ENCODE peak calls at places on chromosomes 7 and 10, in five cellular contexts. B, O, G, Z and D are unnamed samples.

GRCh38 chr7:74625446-74625845 is 32.1 kb upstream of the GTF2I start:
- DNase-seq in O (no peak), B (no peak), Z (peak), G (peak), D (no peak)

GRCh38 chr10:131641231-131641630 is 259.6 kb upstream of the PPP2R2D start:
- DNase-seq in B (no peak), Z (no peak), O (no peak), G (no peak), D (no peak)

GRCh38 chr10:110167149-110167548 is 40.3 kb upstream of the MXI1 start:
- DNase-seq in O (no peak), G (no peak), B (no peak), Z (no peak), D (peak)

GRCh38 chr7:112068967-112069366 is 137.2 kb downstream of the DOCK4 start:
- DNase-seq in O (no peak), Z (no peak), B (no peak), G (no peak), D (no peak)

GRCh38 chr7:138433583-138434437 is 26.2 kb upstream of the TRIM24 start:
- DNase-seq in O (no peak), G (no peak), Z (no peak), B (no peak), D (no peak)

GRCh38 chr7:14682910-14683465 is 219.6 kb downstream of the DGKB start:
- DNase-seq in B (no peak), G (no peak), O (no peak), Z (no peak), D (no peak)

GRCh38 chr10:1938317-1938716 is 201.0 kb upstream of the ADARB2 start:
- DNase-seq in Z (no peak), O (no peak), G (no peak), B (no peak), D (no peak)

GRCh38 chr10:97319671-97320479 is 804 bp downstream of the FRAT1 start:
- DNase-seq in G (peak), B (peak), Z (peak), O (peak), D (peak)

GRCh38 chr10:97596101-97597055 is 6.9 kb downstream of the C10orf62 start:
- DNase-seq in Z (peak), G (peak), B (no peak), O (no peak), D (no peak)

GRCh38 chr10:87776328-87776727 is 41.7 kb downstream of the ATAD1 start:
- DNase-seq in O (no peak), B (no peak), Z (no peak), G (no peak), D (no peak)

GRCh38 chr10:67793313-67793712 is 44.7 kb downstream of the DNAJC12 start:
- DNase-seq in Z (no peak), G (no peak), O (no peak), B (no peak), D (no peak)

GRCh38 chr10:4053940-4054339 is 268.9 kb upstream of the KLF6 start:
- DNase-seq in B (no peak), G (peak), Z (no peak), O (no peak), D (no peak)

GRCh38 chr10:17025444-17026295 is 103.9 kb downstream of the CUBN start:
- DNase-seq in Z (peak), B (no peak), O (no peak), G (peak), D (no peak)

GRCh38 chr10:92156874-92157273 is 134.0 kb downstream of the CPEB3 start:
- DNase-seq in G (peak), B (no peak), Z (no peak), O (no peak), D (no peak)

GRCh38 chr7:139582130-139582650 is 58.7 kb downstream of the CLEC2L start:
- DNase-seq in G (no peak), O (no peak), Z (no peak), B (no peak), D (no peak)

GRCh38 chr10:6498771-6499170 is 81.3 kb downstream of the PRKCQ start:
- DNase-seq in G (no peak), O (no peak), Z (no peak), B (no peak), D (no peak)

GRCh38 chr10:132526676-132527075 is 10.9 kb upstream of the INPP5A start:
- DNase-seq in O (no peak), G (peak), B (no peak), Z (no peak), D (no peak)

GRCh38 chr10:119207713-119208552 is 562 bp downstream of the GRK5 start:
- DNase-seq in B (no peak), G (peak), O (peak), Z (peak), D (no peak)

GRCh38 chr10:117441812-117442443 is 66.7 kb upstream of the PDZD8 start:
- DNase-seq in G (peak), B (no peak), Z (no peak), O (no peak), D (no peak)

GRCh38 chr10:73956476-73957338 is 41.2 kb upstream of the VCL start:
- DNase-seq in G (peak), B (no peak), Z (peak), O (no peak), D (no peak)

GRCh38 chr7:33750177-33750576 is 155.2 kb upstream of the BMPER start:
- DNase-seq in B (no peak), Z (peak), G (no peak), O (no peak), D (no peak)

GRCh38 chr10:95267261-95267660 is 23.5 kb downstream of the PDLIM1 start:
- DNase-seq in B (no peak), O (no peak), G (no peak), Z (no peak), D (no peak)

GRCh38 chr7:99036531-99037175 is 107.3 kb downstream of the SMURF1 start:
- DNase-seq in O (peak), Z (peak), G (peak), B (peak), D (peak)

GRCh38 chr10:48279081-48279751 is 4.7 kb upstream of the FRMPD2 start:
- DNase-seq in B (no peak), O (no peak), Z (no peak), G (no peak), D (no peak)

GRCh38 chr10:80100861-80101695 is 22.6 kb downstream of the TMEM254 start:
- DNase-seq in Z (peak), B (no peak), O (no peak), G (no peak), D (peak)

GRCh38 chr7:120793213-120793936 is 64.6 kb downstream of the TSPAN12 start:
- DNase-seq in B (no peak), Z (no peak), G (no peak), O (no peak), D (no peak)

GRCh38 chr10:5629789-5630436 is 36.5 kb downstream of the ASB13 start:
- DNase-seq in B (peak), O (peak), Z (peak), G (peak), D (peak)

GRCh38 chr10:131214521-131215244 is 96.8 kb downstream of the TCERG1L start:
- DNase-seq in O (no peak), B (no peak), Z (no peak), G (no peak), D (peak)

GRCh38 chr10:6401066-6401465 is 179.0 kb downstream of the PRKCQ start:
- DNase-seq in B (no peak), Z (no peak), G (no peak), O (no peak), D (no peak)

GRCh38 chr10:3527144-3527543 is 257.9 kb downstream of the KLF6 start:
- DNase-seq in G (peak), Z (no peak), O (no peak), B (no peak), D (no peak)

GRCh38 chr10:84499846-84500245 is 171.5 kb downstream of the CCSER2 start:
- DNase-seq in B (no peak), G (peak), O (peak), Z (no peak), D (peak)

GRCh38 chr7:135158141-135158655 is 10.3 kb downstream of the TMEM140 start:
- DNase-seq in G (no peak), B (no peak), Z (no peak), O (no peak), D (no peak)

GRCh38 chr7:117810642-117811512 is 62.4 kb downstream of the CTTNBP2 start:
- DNase-seq in B (no peak), O (no peak), Z (peak), G (no peak), D (peak)

GRCh38 chr7:105141068-105141467 is 127.1 kb downstream of the KMT2E start:
- DNase-seq in B (peak), Z (no peak), G (peak), O (peak), D (peak)

GRCh38 chr10:8543361-8544056 is 489.0 kb downstream of the GATA3 start:
- DNase-seq in G (no peak), Z (peak), O (no peak), B (no peak), D (no peak)

GRCh38 chr7:29146082-29146706 is at the start of gene CPVL:
- DNase-seq in G (peak), B (peak), Z (peak), O (peak), D (peak)

GRCh38 chr10:49298990-49299815 is at the start of gene C10orf71:
- DNase-seq in B (no peak), Z (no peak), O (no peak), G (no peak), D (no peak)

GRCh38 chr10:11647676-11648075 is 36.2 kb upstream of the USP6NL start:
- DNase-seq in Z (no peak), O (no peak), B (no peak), G (no peak), D (no peak)

GRCh38 chr7:157189405-157189804 is 50.7 kb downstream of the UBE3C start:
- DNase-seq in O (no peak), Z (no peak), B (peak), G (no peak), D (peak)

DNA sequence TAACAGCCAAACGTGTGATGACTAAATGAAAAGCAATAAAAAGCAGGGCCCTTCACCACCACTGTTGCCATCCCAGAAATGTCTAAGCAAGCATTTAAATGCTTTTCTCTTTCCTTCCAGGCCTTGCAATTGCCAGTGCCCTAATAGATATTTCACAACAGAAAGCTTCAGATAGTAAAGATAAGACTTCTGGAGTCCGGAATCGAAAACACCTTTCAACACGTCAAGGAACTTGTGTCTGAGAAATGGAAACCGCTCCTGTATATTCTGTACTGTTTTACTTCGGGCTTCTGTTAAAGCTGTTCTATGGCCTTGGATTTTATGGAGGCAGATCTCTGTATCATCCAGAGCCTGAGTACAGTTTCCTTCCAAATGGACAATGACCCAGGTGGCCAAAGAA is 328.5 kb downstream of the GFRA1 start:
- DNase-seq in B (no peak), Z (peak), O (no peak), G (no peak), D (no peak)
- H2AK5ac ChIP-seq in B (no peak), Z (no peak), O (no peak), G (no peak), D (no peak)

GRCh38 chr7:130942211-130942964 is 208.4 kb upstream of the KLF14 start:
- DNase-seq in G (peak), B (no peak), O (no peak), Z (peak), D (no peak)

GRCh38 chr7:130941322-130942210 is 207.6 kb upstream of the KLF14 start:
- DNase-seq in B (no peak), O (no peak), G (peak), Z (peak), D (no peak)

GRCh38 chr7:130944997-130945396 is 211.0 kb upstream of the KLF14 start:
- DNase-seq in O (no peak), B (no peak), G (no peak), Z (no peak), D (no peak)

GRCh38 chr7:130943981-130944380 is 210.0 kb upstream of the KLF14 start:
- DNase-seq in G (peak), Z (no peak), B (no peak), O (no peak), D (no peak)

GRCh38 chr7:130943336-130943901 is 209.4 kb upstream of the KLF14 start:
- DNase-seq in G (peak), B (no peak), Z (peak), O (no peak), D (no peak)
- H2BK12ac ChIP-seq in G (no peak), B (no peak), Z (no peak), O (no peak), D (no peak)

DNA sequence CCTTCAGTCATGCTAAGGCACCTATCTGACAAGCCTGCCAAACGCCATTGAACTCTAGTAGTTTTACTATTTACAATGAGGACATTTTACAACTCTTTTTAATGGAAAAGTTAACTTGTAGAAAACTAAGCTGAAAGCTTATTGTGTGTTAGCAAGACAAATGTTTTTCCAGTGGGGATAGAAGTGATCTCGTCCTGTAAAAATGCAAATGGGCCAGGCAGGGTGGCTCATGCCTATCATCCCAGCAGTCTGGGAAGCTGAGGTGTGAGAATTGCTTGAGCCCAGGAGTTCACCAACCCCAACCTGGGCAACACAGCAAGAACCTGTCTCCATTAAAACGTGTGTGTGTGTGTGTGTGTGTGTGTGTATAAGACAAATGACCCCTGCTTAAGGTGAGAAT is 1.2 kb upstream of the VOPP1 start:
- DNase-seq in Z (peak), G (peak), O (no peak), B (no peak), D (no peak)
- H2AK5ac ChIP-seq in Z (no peak), G (peak), O (no peak), B (no peak), D (no peak)

GRCh38 chr10:29720149-29720548 is 85.4 kb upstream of the SVIL start:
- DNase-seq in B (no peak), G (no peak), Z (no peak), O (no peak), D (no peak)
- H2BK12ac ChIP-seq in B (no peak), G (no peak), Z (no peak), O (no peak), D (no peak)

GRCh38 chr7:5494683-5495561 is 71.3 kb upstream of the TNRC18 start:
- DNase-seq in G (peak), Z (peak), B (no peak), O (peak), D (peak)
- H2AK5ac ChIP-seq in G (no peak), Z (no peak), B (no peak), O (peak), D (no peak)

GRCh38 chr10:83287374-83287773 is 851.9 kb upstream of the GHITM start:
- DNase-seq in B (no peak), G (no peak), O (no peak), Z (no peak), D (no peak)

GRCh38 chr10:83283151-83283550 is 856.2 kb upstream of the GHITM start:
- DNase-seq in Z (no peak), G (no peak), O (no peak), B (no peak), D (no peak)
- H2BK12ac ChIP-seq in Z (no peak), G (no peak), O (no peak), B (no peak), D (no peak)

DNA sequence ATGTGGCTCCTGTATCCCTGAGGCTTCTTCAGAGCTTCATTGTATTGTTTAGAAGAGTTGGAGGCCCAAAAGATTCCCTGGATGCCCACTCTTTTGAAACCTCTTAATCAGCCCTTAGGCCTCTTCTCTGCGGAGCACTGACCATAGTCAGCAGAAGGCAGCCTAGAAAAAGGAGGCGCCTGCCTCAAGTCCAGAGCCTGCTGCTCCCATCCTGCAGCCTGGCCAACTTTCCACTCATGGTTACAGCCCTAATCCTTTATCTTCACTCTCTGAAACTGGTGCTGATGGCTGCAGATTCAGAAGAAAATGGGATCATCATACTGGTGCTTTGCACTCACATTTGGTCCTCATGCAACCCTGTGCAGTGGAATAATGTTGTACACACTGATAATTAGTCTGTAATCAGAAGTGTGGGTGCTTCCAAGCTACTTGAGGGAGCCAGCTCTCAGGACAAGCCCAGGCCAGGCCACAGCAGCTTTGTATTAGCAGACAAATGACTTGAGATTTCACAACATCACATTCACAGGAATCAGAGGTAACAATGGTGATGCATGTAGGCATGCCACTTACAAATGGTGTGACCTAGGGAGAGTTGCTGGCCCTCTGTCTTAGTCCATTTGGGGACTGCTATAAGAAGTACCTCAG is 272.9 kb downstream of the GALNT17 start:
- DNase-seq in G (no peak), Z (no peak), O (no peak), B (no peak), D (no peak)
- H2AK5ac ChIP-seq in G (no peak), Z (no peak), O (no peak), B (no peak), D (peak)